ENCODE peak calls at places on chromosome 18, in five cellular contexts. K, Q, E, B and C are unnamed samples.
A peak's percentile ranks its signal among the peaks of the same experiment; 100 is the strongest.

GRCh38 chr18:59279193-59279592 is 5.9 kb upstream of the RAX start:
- DNase-seq in K (no peak), Q (no peak), E (no peak), B (no peak), C (no peak)

GRCh38 chr18:24397131-24397693 is 412 bp downstream of the OSBPL1A start:
- DNase-seq in K (peak; percentile 6), Q (no peak), E (no peak), B (no peak), C (peak; percentile 23)

GRCh38 chr18:57909620-57910019 is 106.5 kb upstream of the ATP8B1 start:
- DNase-seq in K (no peak), Q (no peak), E (no peak), B (no peak), C (no peak)

GRCh38 chr18:64294967-64295366 is 146.1 kb upstream of the LINC00305 start:
- DNase-seq in K (peak; percentile 3), Q (no peak), E (no peak), B (no peak), C (no peak)

GRCh38 chr18:58493516-58494253 is 135.2 kb downstream of the ALPK2 start:
- DNase-seq in K (peak; percentile 83), Q (peak; percentile 53), E (peak; percentile 59), B (peak; percentile 80), C (peak; percentile 81)

GRCh38 chr18:56038258-56039030 is 450.5 kb upstream of the TCF4 start:
- DNase-seq in K (no peak), Q (no peak), E (no peak), B (no peak), C (no peak)

GRCh38 chr18:31931163-31931885 is 11.6 kb downstream of the TRAPPC8 start:
- DNase-seq in K (no peak), Q (no peak), E (no peak), B (no peak), C (no peak)

GRCh38 chr18:65751145-65752085 is 603 bp downstream of the CDH7 start:
- DNase-seq in K (no peak), Q (peak; percentile 5), E (no peak), B (no peak), C (peak; percentile 33)

GRCh38 chr18:26190506-26190905 is 35.7 kb upstream of the TAF4B start:
- DNase-seq in K (peak; percentile 89), Q (no peak), E (peak; percentile 31), B (no peak), C (peak; percentile 13)

GRCh38 chr18:37412757-37413156 is 152.8 kb downstream of the CELF4 start:
- DNase-seq in K (no peak), Q (no peak), E (no peak), B (no peak), C (no peak)

GRCh38 chr18:48801728-48802542 is 148.8 kb downstream of the SMAD7 start:
- DNase-seq in K (peak; percentile 18), Q (no peak), E (no peak), B (peak; percentile 24), C (no peak)

GRCh38 chr18:12278153-12278764 is 24.1 kb downstream of the CIDEA start:
- DNase-seq in K (peak; percentile 14), Q (no peak), E (no peak), B (peak; percentile 44), C (no peak)